ENCODE peak calls at places on chromosomes 11 and 22, in nine cellular contexts. K is sigmoid colon; E is mammary epithelial cell; V is suprapubic skin; Q is heart left ventricle; J is adrenal gland; N is CD8-positive, alpha-beta T cell; P is stomach; D is dorsolateral prefrontal cortex. H is an unnamed sample.

GRCh38 chr11:71294846-71295600 is 42.6 kb upstream of the SHANK2 start:
- DNase-seq in K (no peak), E (no peak), V (no peak), Q (no peak), J (no peak), N (no peak), P (peak), D (no peak), H (peak)

GRCh38 chr11:107856981-107857517 is 1.5 kb downstream of the SLC35F2 start:
- DNase-seq in K (no peak), E (no peak), V (no peak), Q (no peak), J (no peak), N (no peak), P (no peak), D (no peak), H (peak)

GRCh38 chr11:2898366-2899079 is 12.9 kb upstream of the CDKN1C start:
- DNase-seq in K (peak), E (peak), V (no peak), Q (peak), J (peak), N (peak), P (peak), D (no peak), H (no peak)

GRCh38 chr11:90919332-90919731 is 696.5 kb upstream of the CHORDC1 start:
- DNase-seq in K (no peak), E (no peak), V (no peak), Q (no peak), J (no peak), N (no peak), P (no peak), D (no peak), H (no peak)

GRCh38 chr22:49704345-49705215 is 123.1 kb downstream of the BRD1 start:
- DNase-seq in K (no peak), E (no peak), V (no peak), Q (no peak), J (no peak), N (no peak), P (no peak), D (no peak), H (peak)

GRCh38 chr22:48342732-48343131 is 1484.9 kb downstream of the BRD1 start:
- DNase-seq in K (peak), E (no peak), V (no peak), Q (no peak), J (no peak), N (no peak), P (no peak), D (no peak), H (no peak)

GRCh38 chr22:47610281-47610680 is 847.8 kb downstream of the TBC1D22A start:
- DNase-seq in K (no peak), E (no peak), V (no peak), Q (no peak), J (no peak), N (no peak), P (no peak), D (no peak), H (no peak)

GRCh38 chr11:118224512-118225180 is at the start of gene JAML:
- DNase-seq in K (no peak), E (no peak), V (no peak), Q (no peak), J (no peak), N (peak), P (peak), D (no peak), H (no peak)

GRCh38 chr11:36273110-36273509 is 16.1 kb downstream of the COMMD9 start:
- DNase-seq in K (no peak), E (no peak), V (no peak), Q (no peak), J (no peak), N (no peak), P (no peak), D (no peak), H (no peak)

GRCh38 chr22:38310518-38311330 is 6.5 kb downstream of the CSNK1E start:
- DNase-seq in K (peak), E (no peak), V (no peak), Q (no peak), J (no peak), N (no peak), P (no peak), D (peak), H (no peak)

GRCh38 chr11:134069426-134069921 is 602 bp downstream of the JAM3 start:
- DNase-seq in K (no peak), E (no peak), V (no peak), Q (peak), J (peak), N (no peak), P (no peak), D (peak), H (peak)

GRCh38 chr11:130892847-130893246 is 23.4 kb downstream of the SNX19 start:
- DNase-seq in K (no peak), E (no peak), V (no peak), Q (no peak), J (no peak), N (no peak), P (no peak), D (no peak), H (no peak)

GRCh38 chr22:47923011-47923427 is 1160.6 kb downstream of the TBC1D22A start:
- DNase-seq in K (no peak), E (no peak), V (no peak), Q (no peak), J (no peak), N (no peak), P (no peak), D (no peak), H (no peak)

GRCh38 chr22:20604092-20604747 is 96.8 kb downstream of the MED15 start:
- DNase-seq in K (no peak), E (no peak), V (no peak), Q (no peak), J (no peak), N (no peak), P (no peak), D (no peak), H (no peak)

GRCh38 chr11:129855086-129855485 is 39.4 kb downstream of the TMEM45B start:
- DNase-seq in K (no peak), E (no peak), V (no peak), Q (no peak), J (no peak), N (no peak), P (no peak), D (no peak), H (no peak)

GRCh38 chr11:130488187-130489026 is 40.0 kb downstream of the ADAMTS15 start:
- DNase-seq in K (no peak), E (no peak), V (no peak), Q (no peak), J (no peak), N (no peak), P (no peak), D (no peak), H (no peak)

GRCh38 chr22:42338502-42338901 is 68.0 kb upstream of the TCF20 start:
- DNase-seq in K (no peak), E (no peak), V (no peak), Q (no peak), J (no peak), N (no peak), P (no peak), D (no peak), H (no peak)

GRCh38 chr11:57240007-57240406 is 3.0 kb upstream of the APLNR start:
- DNase-seq in K (no peak), E (no peak), V (no peak), Q (no peak), J (no peak), N (no peak), P (no peak), D (no peak), H (no peak)

GRCh38 chr22:20128902-20129746 is 2.5 kb upstream of the ZDHHC8 start:
- DNase-seq in K (no peak), E (no peak), V (no peak), Q (no peak), J (peak), N (peak), P (peak), D (peak), H (peak)

GRCh38 chr11:134543144-134544044 is 131.4 kb upstream of the B3GAT1 start:
- DNase-seq in K (peak), E (no peak), V (no peak), Q (no peak), J (no peak), N (no peak), P (no peak), D (no peak), H (peak)

GRCh38 chr11:86066033-86066432 is 2.9 kb downstream of the PICALM start:
- DNase-seq in K (no peak), E (no peak), V (no peak), Q (no peak), J (no peak), N (no peak), P (no peak), D (no peak), H (no peak)

GRCh38 chr11:120268686-120269085 is 28.7 kb downstream of the POU2F3 start:
- DNase-seq in K (no peak), E (no peak), V (no peak), Q (no peak), J (no peak), N (no peak), P (no peak), D (no peak), H (no peak)

GRCh38 chr11:132983289-132983688 is 549.0 kb downstream of the OPCML start:
- DNase-seq in K (no peak), E (no peak), V (no peak), Q (no peak), J (no peak), N (no peak), P (no peak), D (no peak), H (no peak)

GRCh38 chr22:31343235-31344191 is 2.6 kb downstream of the PATZ1 start:
- DNase-seq in K (no peak), E (peak), V (no peak), Q (peak), J (no peak), N (no peak), P (peak), D (no peak), H (peak)

GRCh38 chr11:60899021-60899936 is 7.1 kb downstream of the PRPF19 start:
- DNase-seq in K (peak), E (peak), V (no peak), Q (no peak), J (peak), N (peak), P (peak), D (peak), H (peak)

GRCh38 chr11:131661137-131661536 is 290.7 kb downstream of the NTM start:
- DNase-seq in K (no peak), E (no peak), V (no peak), Q (no peak), J (no peak), N (no peak), P (no peak), D (no peak), H (peak)

GRCh38 chr22:45477366-45478107 is 25.1 kb upstream of the FBLN1 start:
- DNase-seq in K (no peak), E (no peak), V (peak), Q (no peak), J (no peak), N (no peak), P (no peak), D (no peak), H (no peak)
- H3K27ac ChIP-seq in K (no peak), E (no peak), V (no peak), Q (no peak), J (no peak), N (no peak), P (no peak), D (no peak), H (no peak)

DNA sequence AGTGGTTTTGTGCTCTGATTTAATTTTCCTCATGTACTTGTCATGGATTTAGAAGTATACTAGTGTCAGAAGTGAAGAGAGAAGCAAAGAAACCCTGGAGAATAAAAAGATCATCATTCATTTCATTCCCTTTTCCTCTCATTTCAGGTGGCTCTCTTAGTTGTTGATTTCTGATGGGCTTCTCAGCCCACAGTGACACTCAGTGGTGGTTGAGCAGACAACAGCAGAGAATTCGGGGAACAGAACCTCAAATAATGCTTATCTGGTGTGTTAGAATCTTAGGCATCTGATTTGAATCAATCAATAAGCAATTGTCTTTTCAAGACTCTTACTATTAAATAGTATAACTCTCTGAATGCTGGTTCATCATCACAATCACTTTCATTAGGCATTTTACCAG is 1289.4 kb downstream of the FAM181B start:
- DNase-seq in K (no peak), E (no peak), V (no peak), Q (no peak), J (no peak), N (no peak), P (no peak), D (no peak), H (peak)
- TF ChIP-seq CTCF in K (no peak), E (peak), V (no peak), Q (no peak), J (no peak), N (no peak), P (no peak), D (peak), H (peak)

GRCh38 chr11:43925063-43925931 is 17.1 kb upstream of the C11orf96 start:
- DNase-seq in K (no peak), E (no peak), V (no peak), Q (no peak), J (no peak), N (no peak), P (no peak), D (no peak), H (peak)
- H3K27ac ChIP-seq in K (peak), E (no peak), V (no peak), Q (no peak), J (no peak), N (no peak), P (peak), D (peak), H (no peak)

DNA sequence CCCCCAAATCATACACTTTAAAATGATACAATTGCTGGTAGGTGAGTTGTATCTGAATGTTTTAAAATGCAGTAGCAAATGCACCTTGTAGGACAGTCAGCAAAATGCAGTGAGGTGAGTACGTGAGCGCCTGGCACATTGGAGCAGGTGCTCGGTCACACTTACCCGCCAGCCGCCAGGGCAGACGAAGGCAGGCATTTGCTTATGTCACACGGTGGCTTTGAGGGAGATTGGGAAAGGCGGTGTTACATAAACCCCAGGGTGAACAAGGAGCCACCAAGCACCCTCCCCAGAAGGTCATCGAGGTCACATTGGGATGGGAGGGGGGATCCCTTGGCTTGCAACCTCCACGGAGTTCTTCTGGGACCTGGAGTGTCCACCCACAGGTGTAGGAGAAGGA is 6.5 kb upstream of the OSM start:
- DNase-seq in K (no peak), E (no peak), V (no peak), Q (no peak), J (no peak), N (no peak), P (no peak), D (no peak), H (no peak)
- TF ChIP-seq CTCF in K (no peak), E (no peak), V (no peak), Q (no peak), J (no peak), N (no peak), P (no peak), D (no peak), H (no peak)

DNA sequence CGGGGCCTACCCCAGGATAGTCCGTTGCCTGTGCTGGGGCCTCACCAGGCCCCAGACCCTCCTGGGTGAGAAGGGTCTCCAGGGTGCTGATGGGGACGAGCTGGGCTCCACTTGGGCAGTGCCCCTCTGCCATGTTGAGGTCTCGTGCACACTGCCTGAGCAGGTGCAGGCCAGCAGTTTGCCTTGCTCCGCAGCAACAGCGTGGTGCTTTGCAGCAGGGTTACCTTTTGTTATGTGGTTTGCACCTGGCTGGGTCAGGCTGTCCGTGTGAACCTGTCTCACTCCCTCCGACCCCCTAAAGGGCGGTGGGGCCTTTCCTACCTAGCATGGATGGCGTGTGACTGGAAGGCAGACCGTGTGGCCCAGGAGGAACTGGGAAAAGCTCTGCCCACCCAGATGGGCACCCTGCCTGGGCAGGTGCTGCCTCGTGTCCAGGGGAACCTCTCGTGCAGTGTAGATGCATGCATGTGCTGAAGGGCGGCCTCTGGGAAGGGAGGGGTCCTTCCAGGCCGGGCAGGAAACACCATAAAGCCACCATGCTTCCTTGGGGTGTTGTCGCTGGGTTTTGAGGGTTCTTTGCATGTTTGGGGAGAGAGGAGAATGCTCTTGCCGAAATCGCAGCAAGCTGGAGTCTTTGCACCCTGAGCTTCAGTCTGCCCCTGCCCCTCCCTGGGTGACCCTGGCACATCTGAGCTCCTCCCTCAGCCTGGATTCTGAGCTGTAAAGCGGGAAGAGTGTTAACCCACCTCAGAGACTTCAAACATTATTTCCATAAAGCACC is 75.4 kb upstream of the PPARA start:
- DNase-seq in K (peak), E (peak), V (peak), Q (no peak), J (peak), N (no peak), P (peak), D (no peak), H (no peak)
- H3K27ac ChIP-seq in K (peak), E (peak), V (peak), Q (peak), J (peak), N (no peak), P (peak), D (peak), H (no peak)

GRCh38 chr22:45211848-45212247 is 28.8 kb downstream of the KIAA0930 start:
- DNase-seq in K (no peak), E (no peak), V (no peak), Q (no peak), J (no peak), N (no peak), P (no peak), D (no peak), H (no peak)
- TF ChIP-seq CTCF in K (no peak), E (no peak), V (no peak), Q (no peak), J (no peak), N (no peak), P (no peak), D (no peak), H (no peak)

H was measured in endodermal cell.